ENCODE peak calls at places on chromosomes 16 and 17, in six cellular contexts. S is adrenal gland, F is IMR-90, L is vagina, X is body of pancreas, K is heart left ventricle. Y is an unnamed sample.

GRCh38 chr16:81333356-81333755 is 18.6 kb downstream of the GAN start:
- DNase-seq in S (no peak), F (no peak), L (no peak), X (no peak), K (no peak), Y (no peak)

GRCh38 chr17:46063239-46063638 is 64.2 kb downstream of the STH start:
- DNase-seq in S (no peak), F (peak; percentile 82), L (no peak), X (no peak), K (no peak), Y (no peak)

GRCh38 chr17:18197535-18198194 is 14.0 kb downstream of the ALKBH5 start:
- DNase-seq in S (peak; percentile 54), F (no peak), L (no peak), X (no peak), K (no peak), Y (no peak)

GRCh38 chr16:12613131-12613991 is 190.3 kb downstream of the CPPED1 start:
- DNase-seq in S (peak; percentile 11), F (peak; percentile 39), L (no peak), X (no peak), K (no peak), Y (no peak)

GRCh38 chr16:84786605-84787302 is 33.0 kb upstream of the CRISPLD2 start:
- DNase-seq in S (no peak), F (no peak), L (no peak), X (peak; percentile 26), K (no peak), Y (peak; percentile 60)

GRCh38 chr17:83136156-83136555 is 56.7 kb downstream of the METRNL start:
- DNase-seq in S (no peak), F (no peak), L (no peak), X (no peak), K (peak; percentile 3), Y (no peak)

GRCh38 chr17:42680331-42680808 is 1.3 kb downstream of the CCR10 start:
- DNase-seq in S (peak; percentile 31), F (peak; percentile 29), L (no peak), X (no peak), K (peak; percentile 57), Y (no peak)

GRCh38 chr16:13767215-13767614 is 152.7 kb upstream of the ERCC4 start:
- DNase-seq in S (no peak), F (no peak), L (no peak), X (no peak), K (no peak), Y (no peak)

GRCh38 chr17:9217151-9218067 is 196.1 kb downstream of the NTN1 start:
- DNase-seq in S (peak; percentile 52), F (peak; percentile 62), L (no peak), X (no peak), K (no peak), Y (no peak)

GRCh38 chr17:622356-622755 is 92.3 kb downstream of the VPS53 start:
- DNase-seq in S (no peak), F (peak; percentile 87), L (no peak), X (no peak), K (no peak), Y (no peak)

GRCh38 chr17:60398227-60398959 is 6.5 kb upstream of the USP32 start:
- DNase-seq in S (no peak), F (no peak), L (no peak), X (no peak), K (no peak), Y (peak; percentile 70)

GRCh38 chr16:69804283-69804682 is 42.2 kb downstream of the WWP2 start:
- DNase-seq in S (no peak), F (no peak), L (no peak), X (no peak), K (no peak), Y (no peak)

GRCh38 chr16:57826706-57827625 is 24.7 kb upstream of the KIFC3 start:
- DNase-seq in S (peak; percentile 66), F (no peak), L (no peak), X (peak; percentile 75), K (no peak), Y (peak; percentile 76)

GRCh38 chr17:69709441-69709840 is 294.9 kb downstream of the MAP2K6 start:
- DNase-seq in S (no peak), F (no peak), L (no peak), X (no peak), K (no peak), Y (no peak)

GRCh38 chr16:13529193-13529982 is 390.6 kb upstream of the ERCC4 start:
- DNase-seq in S (no peak), F (no peak), L (peak; percentile 18), X (no peak), K (no peak), Y (no peak)

DNA sequence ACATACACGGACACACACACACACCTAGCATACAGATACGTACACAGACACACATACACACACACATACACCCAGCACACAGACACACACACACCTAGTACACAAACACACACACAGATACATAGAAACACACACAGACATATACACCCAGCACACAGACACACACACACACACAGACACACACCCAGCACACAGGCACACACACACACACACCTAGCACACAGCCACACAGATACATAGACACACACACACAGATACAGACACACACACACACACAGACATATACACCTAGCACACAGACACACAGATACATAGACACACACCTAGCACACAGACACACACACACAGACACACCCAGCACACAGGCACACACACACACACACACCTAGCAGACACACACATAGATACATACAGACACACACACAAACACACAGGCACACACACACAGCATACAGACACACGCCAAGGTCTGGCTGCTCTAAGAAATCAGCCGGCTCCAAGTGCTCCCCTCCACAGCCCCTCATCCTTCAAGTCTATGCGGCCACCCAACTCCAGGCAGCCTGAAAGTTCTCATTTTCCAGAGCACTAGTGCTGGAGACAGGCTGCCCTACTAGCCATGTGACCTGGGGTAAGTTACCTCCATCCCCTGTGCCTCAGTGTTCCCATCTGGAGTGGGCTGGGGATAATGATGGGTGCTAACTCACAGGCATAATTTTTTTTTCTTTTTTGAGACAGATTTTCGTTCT is 13.2 kb downstream of the NR1D1 start:
- DNase-seq in S (no peak), F (no peak), L (no peak), X (no peak), K (no peak), Y (no peak)
- H3K36me3 ChIP-seq in S (peaks cover 67% of the 10 kb centered on the region), F (peaks cover 61% of the 10 kb centered on the region), L (peaks cover 64% of the 10 kb centered on the region), X (peaks cover 24% of the 10 kb centered on the region), K (peaks cover 3% of the 10 kb centered on the region), Y (no peaks in the 10 kb centered on the region)

DNA sequence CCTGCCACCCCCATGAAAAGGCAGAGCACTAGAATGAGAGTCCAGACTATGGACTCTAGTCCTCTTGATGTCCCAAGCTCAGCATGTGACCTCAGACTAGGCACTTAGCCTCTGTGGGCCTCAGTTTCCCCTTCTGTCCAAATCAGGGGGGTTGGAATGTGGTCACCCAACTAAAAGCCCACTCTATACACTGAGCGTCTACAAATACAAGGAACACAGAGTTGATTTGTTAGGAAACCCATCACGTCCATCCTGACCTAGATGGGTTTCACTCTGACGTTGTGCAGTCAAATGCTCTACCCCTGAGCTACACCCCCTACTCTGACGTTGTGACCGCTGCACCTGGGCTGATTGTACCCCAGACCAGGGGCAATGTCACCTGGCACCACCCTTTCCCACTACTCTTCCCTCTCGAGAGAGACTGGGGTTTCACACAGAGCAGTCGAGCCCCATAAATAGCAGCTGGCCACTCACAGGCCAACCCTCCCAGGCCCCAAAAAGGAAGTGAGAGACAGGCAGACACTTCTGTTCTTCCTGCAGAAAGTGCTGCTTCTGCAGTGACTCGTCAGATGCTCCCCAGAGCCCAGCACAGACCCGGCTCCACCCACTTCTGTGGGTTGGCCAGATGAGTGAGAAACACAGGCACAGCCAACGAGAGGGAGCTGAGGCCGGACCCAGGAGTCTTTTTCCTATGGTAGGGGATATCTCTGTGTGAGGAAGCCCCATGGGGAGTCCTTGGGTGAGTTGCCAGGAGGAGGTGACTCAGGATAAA is 16.1 kb upstream of the TNFRSF13B start:
- DNase-seq in S (peak; percentile 72), F (peak; percentile 75), L (no peak), X (no peak), K (peak; percentile 77), Y (peak; percentile 94)
- TF ChIP-seq POLR2A in S (no peak), F (no peak), L (no peak), X (no peak), K (no peak), Y (no peak)

GRCh38 chr16:22257440-22257839 is 39.8 kb upstream of the POLR3E start:
- DNase-seq in S (no peak), F (no peak), L (no peak), X (no peak), K (no peak), Y (no peak)
- H3K36me3 ChIP-seq in S (peaks cover 53% of the 10 kb centered on the region), F (peaks cover 45% of the 10 kb centered on the region), L (peaks cover 87% of the 10 kb centered on the region), X (peaks cover 39% of the 10 kb centered on the region), K (peaks cover 3% of the 10 kb centered on the region), Y (no peaks in the 10 kb centered on the region)

GRCh38 chr17:77205396-77206124 is 64.8 kb downstream of the SEC14L1 start:
- DNase-seq in S (no peak), F (no peak), L (no peak), X (no peak), K (no peak), Y (peak; percentile 28)

GRCh38 chr17:77206125-77206523 is 65.4 kb downstream of the SEC14L1 start:
- DNase-seq in S (no peak), F (no peak), L (no peak), X (no peak), K (no peak), Y (no peak)

GRCh38 chr17:77208217-77208808 is 67.5 kb downstream of the SEC14L1 start:
- DNase-seq in S (peak; percentile 85), F (peak; percentile 59), L (no peak), X (peak; percentile 41), K (peak; percentile 56), Y (no peak)

GRCh38 chr17:77207689-77208216 is 67.0 kb downstream of the SEC14L1 start:
- DNase-seq in S (no peak), F (no peak), L (no peak), X (no peak), K (no peak), Y (peak; percentile 14)

GRCh38 chr17:77206557-77206956 is 65.8 kb downstream of the SEC14L1 start:
- DNase-seq in S (no peak), F (peak; percentile 10), L (no peak), X (no peak), K (no peak), Y (no peak)
- TF ChIP-seq POLR2A in S (no peak), F (no peak), L (no peak), X (no peak), K (no peak), Y (no peak)

Y was measured in Peyer's patch.